ENCODE peak calls at places on chromosomes 11 and 22, in four cellular contexts. One of them, this sample, is unnamed.

GRCh38 chr11:115161876-115162275 is 342.3 kb downstream of the CADM1 start:
- DNase-seq in left lobe of liver: no peak
- DNase-seq in AG10803: no peak
- DNase-seq in kidney epithelial cell: no peak
- DNase-seq in this sample: no peak

GRCh38 chr22:46788426-46789168 is 26.1 kb downstream of the TBC1D22A start:
- DNase-seq in kidney epithelial cell: no peak
- DNase-seq in AG10803: no peak
- DNase-seq in left lobe of liver: no peak
- DNase-seq in this sample: no peak

GRCh38 chr22:20229916-20230775 is 38.0 kb downstream of the RTN4R start:
- DNase-seq in left lobe of liver: no peak
- DNase-seq in kidney epithelial cell: no peak
- DNase-seq in AG10803: no peak
- DNase-seq in this sample: no peak

GRCh38 chr22:44735518-44736428 is 16.6 kb upstream of the ARHGAP8 start:
- DNase-seq in AG10803: peak; percentile 39
- DNase-seq in kidney epithelial cell: no peak
- DNase-seq in left lobe of liver: peak; percentile 83
- DNase-seq in this sample: no peak

GRCh38 chr11:69293087-69293486 is 868 bp upstream of the MYEOV start:
- DNase-seq in kidney epithelial cell: no peak
- DNase-seq in left lobe of liver: no peak
- DNase-seq in AG10803: no peak
- DNase-seq in this sample: no peak

GRCh38 chr11:62505112-62505783 is 41.4 kb downstream of the AHNAK start:
- DNase-seq in kidney epithelial cell: no peak
- DNase-seq in left lobe of liver: no peak
- DNase-seq in AG10803: no peak
- DNase-seq in this sample: no peak

GRCh38 chr11:133927690-133928627 is 28.8 kb downstream of the IGSF9B start:
- DNase-seq in left lobe of liver: peak; percentile 52
- DNase-seq in AG10803: peak; percentile 48
- DNase-seq in kidney epithelial cell: no peak
- DNase-seq in this sample: no peak

GRCh38 chr11:27485930-27486773 is 13.6 kb upstream of the LGR4 start:
- DNase-seq in AG10803: peak; percentile 58
- DNase-seq in left lobe of liver: no peak
- DNase-seq in kidney epithelial cell: no peak
- DNase-seq in this sample: no peak

GRCh38 chr11:116598036-116598435 is 174.8 kb downstream of the BUD13 start:
- DNase-seq in AG10803: no peak
- DNase-seq in kidney epithelial cell: no peak
- DNase-seq in left lobe of liver: no peak
- DNase-seq in this sample: no peak

GRCh38 chr11:126925321-126926093 is 75.1 kb downstream of the KIRREL3 start:
- DNase-seq in left lobe of liver: no peak
- DNase-seq in kidney epithelial cell: no peak
- DNase-seq in AG10803: peak; percentile 63
- DNase-seq in this sample: no peak

GRCh38 chr22:25350551-25350971 is 131.1 kb downstream of the CRYBB2 start:
- DNase-seq in AG10803: no peak
- DNase-seq in left lobe of liver: peak; percentile 33
- DNase-seq in kidney epithelial cell: no peak
- DNase-seq in this sample: no peak

GRCh38 chr11:16194566-16194965 is 161.8 kb downstream of the SOX6 start:
- DNase-seq in AG10803: peak; percentile 54
- DNase-seq in left lobe of liver: no peak
- DNase-seq in kidney epithelial cell: no peak
- DNase-seq in this sample: no peak

GRCh38 chr22:17191163-17191562 is 28.1 kb downstream of the ADA2 start:
- DNase-seq in kidney epithelial cell: no peak
- DNase-seq in AG10803: peak; percentile 64
- DNase-seq in left lobe of liver: no peak
- DNase-seq in this sample: no peak

GRCh38 chr11:102604011-102604410 is 21.1 kb downstream of the MMP20 start:
- DNase-seq in AG10803: no peak
- DNase-seq in left lobe of liver: no peak
- DNase-seq in kidney epithelial cell: no peak
- DNase-seq in this sample: no peak

GRCh38 chr11:20162340-20162739 is 2.1 kb upstream of the DBX1 start:
- DNase-seq in AG10803: no peak
- DNase-seq in kidney epithelial cell: no peak
- DNase-seq in left lobe of liver: no peak
- DNase-seq in this sample: no peak

GRCh38 chr11:92828576-92828975 is 140.9 kb upstream of the MTNR1B start:
- DNase-seq in left lobe of liver: no peak
- DNase-seq in kidney epithelial cell: no peak
- DNase-seq in AG10803: no peak
- DNase-seq in this sample: no peak

GRCh38 chr11:1655168-1656060 is 25.8 kb downstream of the KRTAP5-5 start:
- DNase-seq in kidney epithelial cell: no peak
- DNase-seq in left lobe of liver: no peak
- DNase-seq in AG10803: no peak
- DNase-seq in this sample: no peak

GRCh38 chr11:106152824-106153223 is 75.4 kb downstream of the AASDHPPT start:
- DNase-seq in AG10803: peak; percentile 5
- DNase-seq in kidney epithelial cell: no peak
- DNase-seq in left lobe of liver: no peak
- DNase-seq in this sample: no peak

GRCh38 chr11:111370902-111371578 is 8.0 kb downstream of the POU2AF1 start:
- DNase-seq in left lobe of liver: no peak
- DNase-seq in kidney epithelial cell: no peak
- DNase-seq in AG10803: no peak
- DNase-seq in this sample: no peak

GRCh38 chr11:71194702-71195101 is 57.7 kb downstream of the SHANK2 start:
- DNase-seq in left lobe of liver: no peak
- DNase-seq in AG10803: no peak
- DNase-seq in kidney epithelial cell: no peak
- DNase-seq in this sample: no peak

GRCh38 chr22:38734203-38735100 is 21.3 kb downstream of the SUN2 start:
- DNase-seq in left lobe of liver: no peak
- DNase-seq in kidney epithelial cell: no peak
- DNase-seq in AG10803: no peak
- DNase-seq in this sample: no peak

GRCh38 chr22:48867891-48868290 is 959.8 kb downstream of the BRD1 start:
- DNase-seq in kidney epithelial cell: no peak
- DNase-seq in left lobe of liver: no peak
- DNase-seq in AG10803: no peak
- DNase-seq in this sample: no peak

GRCh38 chr11:14418801-14419417 is 59.9 kb upstream of the RRAS2 start:
- DNase-seq in left lobe of liver: no peak
- DNase-seq in kidney epithelial cell: no peak
- DNase-seq in AG10803: no peak
- DNase-seq in this sample: no peak

GRCh38 chr22:20567993-20568417 is 60.6 kb downstream of the MED15 start:
- DNase-seq in left lobe of liver: no peak
- DNase-seq in kidney epithelial cell: no peak
- DNase-seq in AG10803: peak; percentile 76
- DNase-seq in this sample: no peak

GRCh38 chr22:26586556-26587325 is 3.2 kb downstream of the TPST2 start:
- DNase-seq in left lobe of liver: no peak
- DNase-seq in kidney epithelial cell: no peak
- DNase-seq in AG10803: no peak
- DNase-seq in this sample: no peak

GRCh38 chr11:104522650-104523049 is 358.7 kb upstream of the PDGFD start:
- DNase-seq in left lobe of liver: no peak
- DNase-seq in kidney epithelial cell: no peak
- DNase-seq in AG10803: peak; percentile 5
- DNase-seq in this sample: peak; percentile 26

GRCh38 chr22:22929381-22930221 is 42.0 kb downstream of the IGLL5 start:
- DNase-seq in left lobe of liver: no peak
- DNase-seq in AG10803: no peak
- DNase-seq in kidney epithelial cell: no peak
- DNase-seq in this sample: no peak

GRCh38 chr11:68135161-68135560 is 14.0 kb upstream of the CHKA start:
- DNase-seq in kidney epithelial cell: no peak
- DNase-seq in left lobe of liver: no peak
- DNase-seq in AG10803: no peak
- DNase-seq in this sample: no peak

GRCh38 chr11:71080239-71081097 is 171.9 kb downstream of the SHANK2 start:
- DNase-seq in kidney epithelial cell: peak; percentile 45
- DNase-seq in left lobe of liver: peak; percentile 66
- DNase-seq in AG10803: peak; percentile 53
- DNase-seq in this sample: peak; percentile 1

GRCh38 chr11:104104201-104104600 is 59.7 kb downstream of the PDGFD start:
- DNase-seq in kidney epithelial cell: no peak
- DNase-seq in left lobe of liver: no peak
- DNase-seq in AG10803: no peak
- DNase-seq in this sample: no peak

GRCh38 chr22:17217179-17217578 is 2.1 kb downstream of the ADA2 start:
- DNase-seq in AG10803: no peak
- DNase-seq in kidney epithelial cell: no peak
- DNase-seq in left lobe of liver: no peak
- DNase-seq in this sample: no peak

GRCh38 chr11:57777969-57778317 is 16.3 kb downstream of the CTNND1 start:
- DNase-seq in AG10803: no peak
- DNase-seq in left lobe of liver: peak; percentile 81
- DNase-seq in kidney epithelial cell: no peak
- DNase-seq in this sample: no peak